ENCODE peak calls at places on chromosomes 4 and X, in nine cellular contexts. I is H9, E is GM23338, A is A549, X is GM23248, R is HepG2, G is neuronal stem cell, H is endothelial cell of umbilical vein, S is neural progenitor cell. U is an unnamed sample.

GRCh38 chr4:98319021-98319420 is 57.8 kb downstream of the RAP1GDS1 start:
- DNase-seq in I (no peak), E (no peak), A (no peak), X (no peak), R (no peak), G (no peak), H (no peak), S (no peak), U (no peak)

GRCh38 chrX:2782171-2782570 is 30.3 kb downstream of the XG start:
- DNase-seq in I (no peak), E (no peak), A (no peak), X (no peak), R (no peak), G (no peak), H (no peak), S (no peak), U (no peak)

GRCh38 chrX:83419030-83419792 is 88.9 kb upstream of the POU3F4 start:
- DNase-seq in I (no peak), E (no peak), A (no peak), X (no peak), R (no peak), G (no peak), H (no peak), S (no peak), U (no peak)

GRCh38 chr4:121633642-121634041 is 63.1 kb downstream of the ANXA5 start:
- DNase-seq in I (no peak), E (peak), A (no peak), X (no peak), R (no peak), G (no peak), H (no peak), S (no peak), U (no peak)

GRCh38 chr4:158018090-158018808 is 154.6 kb downstream of the GASK1B start:
- DNase-seq in I (no peak), E (no peak), A (no peak), X (no peak), R (no peak), G (no peak), H (peak), S (no peak), U (no peak)

GRCh38 chr4:151541438-151542071 is 132.6 kb downstream of the FHIP1A start:
- DNase-seq in I (no peak), E (no peak), A (peak), X (peak), R (no peak), G (peak), H (peak), S (peak), U (no peak)

GRCh38 chr4:54433686-54434085 is 204.6 kb downstream of the PDGFRA start:
- DNase-seq in I (peak), E (peak), A (peak), X (peak), R (no peak), G (no peak), H (peak), S (peak), U (peak)

GRCh38 chrX:101362116-101362515 is 13.6 kb upstream of the TIMM8A start:
- DNase-seq in I (no peak), E (no peak), A (no peak), X (no peak), R (no peak), G (no peak), H (no peak), S (no peak), U (no peak)

GRCh38 chr4:124810814-124811213 is 98.3 kb upstream of the ANKRD50 start:
- DNase-seq in I (no peak), E (peak), A (no peak), X (no peak), R (no peak), G (no peak), H (no peak), S (no peak), U (no peak)

GRCh38 chr4:108979754-108980153 is 216.9 kb upstream of the ETNPPL start:
- DNase-seq in I (no peak), E (no peak), A (no peak), X (no peak), R (no peak), G (no peak), H (no peak), S (no peak), U (no peak)

GRCh38 chrX:153394595-153394994 is 6.6 kb downstream of the PNMA6E start:
- DNase-seq in I (no peak), E (no peak), A (no peak), X (no peak), R (no peak), G (no peak), H (no peak), S (no peak), U (no peak)

GRCh38 chr4:143882892-143883291 is 22.5 kb downstream of the GYPE start:
- DNase-seq in I (no peak), E (no peak), A (no peak), X (peak), R (no peak), G (no peak), H (no peak), S (no peak), U (no peak)

GRCh38 chrX:153726286-153727107 is 1.8 kb downstream of the ABCD1 start:
- DNase-seq in I (peak), E (peak), A (no peak), X (peak), R (peak), G (peak), H (peak), S (peak), U (peak)

GRCh38 chr4:87036713-87037112 is 101.9 kb downstream of the AFF1 start:
- DNase-seq in I (no peak), E (no peak), A (no peak), X (no peak), R (no peak), G (no peak), H (no peak), S (no peak), U (no peak)

GRCh38 chr4:148964456-148964855 is 522.2 kb upstream of the NR3C2 start:
- DNase-seq in I (no peak), E (no peak), A (no peak), X (no peak), R (no peak), G (no peak), H (no peak), S (no peak), U (no peak)

GRCh38 chrX:25925956-25926355 is 212.2 kb upstream of the MAGEB18 start:
- DNase-seq in I (no peak), E (no peak), A (no peak), X (no peak), R (no peak), G (no peak), H (peak), S (no peak), U (no peak)

GRCh38 chr4:2413821-2414610 is 4.4 kb downstream of the ZFYVE28 start:
- DNase-seq in I (peak), E (peak), A (no peak), X (peak), R (no peak), G (no peak), H (peak), S (peak), U (no peak)

DNA sequence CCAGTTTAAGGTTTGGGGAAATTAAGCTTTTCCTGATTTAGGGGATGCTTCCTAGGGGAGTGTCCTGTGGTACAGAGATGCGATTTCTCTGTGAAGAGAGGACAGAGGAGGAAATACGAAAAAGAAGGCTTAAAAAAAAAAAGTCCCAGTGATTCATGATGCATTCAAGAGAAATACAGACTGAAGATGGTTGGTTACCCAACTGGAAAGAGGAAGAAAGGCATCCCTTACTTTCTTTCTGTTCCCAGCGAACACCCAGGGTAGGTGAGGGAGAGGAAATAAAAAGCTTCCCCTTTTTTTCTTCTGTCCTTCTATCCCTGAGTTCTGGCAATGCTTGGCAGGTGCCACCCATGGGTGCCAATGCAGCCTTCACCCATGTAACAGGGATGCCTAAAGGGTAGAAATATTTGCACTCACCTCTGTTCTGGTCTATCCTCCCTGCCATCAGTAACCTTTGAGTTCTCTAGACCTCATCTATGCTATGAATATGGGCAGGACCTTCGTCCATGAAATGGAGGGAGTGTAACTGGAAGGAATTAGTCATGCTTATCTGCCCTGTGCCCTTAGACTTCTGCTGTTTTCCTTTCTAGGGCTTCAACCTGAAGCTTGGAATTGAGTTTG is 230.1 kb upstream of the GALNTL6 start:
- DNase-seq in I (no peak), E (no peak), A (no peak), X (no peak), R (no peak), G (no peak), H (no peak), S (no peak), U (no peak)
- H3K4me2 ChIP-seq in I (no peak), E (no peak), A (no peak), X (no peak), R (no peak), G (no peak), H (no peak), S (no peak), U (no peak)

GRCh38 chr4:165361804-165362203 is 17.0 kb upstream of the CPE start:
- DNase-seq in I (no peak), E (no peak), A (no peak), X (no peak), R (no peak), G (no peak), H (no peak), S (no peak), U (no peak)
- H3K4me2 ChIP-seq in I (no peak), E (no peak), A (no peak), X (no peak), R (no peak), G (no peak), H (no peak), S (no peak), U (no peak)

GRCh38 chr4:82861529-82861928 is 29.4 kb downstream of the SEC31A start:
- DNase-seq in I (no peak), E (no peak), A (no peak), X (no peak), R (no peak), G (no peak), H (no peak), S (no peak), U (no peak)
- H3K4me2 ChIP-seq in I (no peak), E (no peak), A (no peak), X (no peak), R (no peak), G (no peak), H (no peak), S (no peak), U (no peak)

GRCh38 chr4:173039617-173040176 is 128.9 kb upstream of the GALNT7 start:
- DNase-seq in I (no peak), E (no peak), A (no peak), X (no peak), R (no peak), G (no peak), H (no peak), S (no peak), U (no peak)
- H3K4me2 ChIP-seq in I (no peak), E (peak), A (peak), X (no peak), R (no peak), G (no peak), H (no peak), S (peak), U (peak)

GRCh38 chr4:184238072-184238743 is 20.5 kb upstream of the ENPP6 start:
- DNase-seq in I (no peak), E (no peak), A (no peak), X (no peak), R (no peak), G (no peak), H (no peak), S (no peak), U (no peak)
- H3K4me2 ChIP-seq in I (no peak), E (no peak), A (no peak), X (no peak), R (no peak), G (no peak), H (no peak), S (no peak), U (no peak)

GRCh38 chr4:81688085-81688484 is 216.4 kb upstream of the RASGEF1B start:
- DNase-seq in I (no peak), E (peak), A (peak), X (peak), R (no peak), G (no peak), H (no peak), S (no peak), U (no peak)
- H3K4me2 ChIP-seq in I (no peak), E (no peak), A (no peak), X (no peak), R (no peak), G (no peak), H (no peak), S (no peak), U (no peak)